ENCODE peak calls at places on chromosomes 11 and 22, in five cellular contexts. I, T, M, L and P are unnamed samples.

GRCh38 chr11:64379817-64380709 is 21.1 kb downstream of the RPS6KA4 start:
- DNase-seq in I (no peak), T (no peak), M (no peak), L (no peak), P (no peak)

GRCh38 chr11:118912742-118913410 is 12.8 kb downstream of the BCL9L start:
- DNase-seq in I (peak), T (no peak), M (no peak), L (no peak), P (no peak)

GRCh38 chr22:36184433-36185035 is 17.1 kb downstream of the APOL4 start:
- DNase-seq in I (peak), T (no peak), M (no peak), L (no peak), P (no peak)

GRCh38 chr11:119491753-119492455 is 68.9 kb upstream of the THY1 start:
- DNase-seq in I (peak), T (no peak), M (no peak), L (no peak), P (no peak)

GRCh38 chr11:113556036-113556435 is 80.8 kb upstream of the DRD2 start:
- DNase-seq in I (no peak), T (no peak), M (no peak), L (no peak), P (no peak)

GRCh38 chr22:20793386-20794131 is 19.6 kb downstream of the SERPIND1 start:
- DNase-seq in I (no peak), T (no peak), M (no peak), L (no peak), P (no peak)

GRCh38 chr22:27605390-27605789 is 196.2 kb downstream of the MN1 start:
- DNase-seq in I (no peak), T (no peak), M (no peak), L (no peak), P (no peak)

GRCh38 chr22:31278643-31279326 is 13.5 kb downstream of the PIK3IP1 start:
- DNase-seq in I (no peak), T (no peak), M (no peak), L (no peak), P (no peak)

GRCh38 chr11:117717485-117718314 is 79.3 kb downstream of the DSCAML1 start:
- DNase-seq in I (no peak), T (peak), M (no peak), L (peak), P (no peak)

GRCh38 chr11:104573431-104573830 is 324.8 kb downstream of the CASP12 start:
- DNase-seq in I (peak), T (no peak), M (no peak), L (no peak), P (no peak)

GRCh38 chr11:62069374-62069773 is 54.4 kb upstream of the INCENP start:
- DNase-seq in I (no peak), T (no peak), M (no peak), L (no peak), P (no peak)

GRCh38 chr11:128948583-128948982 is 5.9 kb upstream of the TP53AIP1 start:
- DNase-seq in I (no peak), T (no peak), M (no peak), L (no peak), P (no peak)
- TF ChIP-seq CTCF in I (no peak), T (no peak), M (peak), L (no peak), P (no peak)

DNA sequence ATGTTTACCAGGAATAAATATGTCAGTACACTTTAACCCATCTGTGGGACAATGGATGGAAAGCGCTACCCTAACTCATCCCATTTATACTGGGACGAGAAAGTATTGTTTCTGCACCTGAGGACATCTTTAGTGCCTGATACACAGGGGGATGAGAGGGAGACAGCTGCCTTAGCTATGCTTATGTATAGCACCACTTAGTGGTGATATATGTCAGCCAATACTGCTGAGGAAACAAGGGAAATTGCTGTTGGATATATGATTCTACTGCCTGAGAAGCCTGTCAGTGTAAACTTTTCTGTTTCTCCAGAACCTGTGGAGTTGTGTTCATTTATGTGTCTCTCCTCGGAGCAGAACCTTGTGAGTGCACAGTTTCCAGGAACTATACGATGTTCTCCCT is 13.3 kb upstream of the CEP295 start:
- DNase-seq in I (peak), T (no peak), M (peak), L (no peak), P (no peak)
- TF ChIP-seq CTCF in I (peak), T (no peak), M (peak), L (no peak), P (peak)

GRCh38 chr11:21142007-21142406 is 472.6 kb downstream of the NELL1 start:
- DNase-seq in I (no peak), T (no peak), M (no peak), L (no peak), P (no peak)
- TF ChIP-seq CTCF in I (no peak), T (no peak), M (no peak), L (no peak), P (no peak)

GRCh38 chr22:37333724-37334460 is 51.6 kb downstream of the CYTH4 start:
- DNase-seq in I (no peak), T (no peak), M (no peak), L (no peak), P (no peak)

GRCh38 chr22:37329239-37330140 is 47.2 kb downstream of the CYTH4 start:
- DNase-seq in I (peak), T (no peak), M (no peak), L (no peak), P (no peak)

GRCh38 chr22:37331034-37331428 is 48.7 kb downstream of the CYTH4 start:
- DNase-seq in I (peak), T (no peak), M (no peak), L (no peak), P (no peak)

GRCh38 chr22:37330200-37331033 is 48.1 kb downstream of the CYTH4 start:
- DNase-seq in I (peak), T (no peak), M (peak), L (no peak), P (peak)

GRCh38 chr22:37331811-37332536 is 49.7 kb downstream of the CYTH4 start:
- DNase-seq in I (no peak), T (no peak), M (no peak), L (no peak), P (no peak)
- TF ChIP-seq CTCF in I (no peak), T (no peak), M (no peak), L (no peak), P (no peak)

GRCh38 chr11:123034587-123034986 is 27.3 kb downstream of the HSPA8 start:
- DNase-seq in I (peak), T (no peak), M (no peak), L (no peak), P (no peak)

GRCh38 chr11:123030517-123030916 is 31.4 kb downstream of the HSPA8 start:
- DNase-seq in I (no peak), T (no peak), M (no peak), L (no peak), P (no peak)

GRCh38 chr11:123035831-123036230 is 26.1 kb downstream of the HSPA8 start:
- DNase-seq in I (no peak), T (no peak), M (no peak), L (no peak), P (no peak)

GRCh38 chr11:123033895-123034294 is 28.0 kb downstream of the HSPA8 start:
- DNase-seq in I (peak), T (no peak), M (no peak), L (no peak), P (no peak)
- TF ChIP-seq CTCF in I (peak), T (no peak), M (no peak), L (no peak), P (peak)

DNA sequence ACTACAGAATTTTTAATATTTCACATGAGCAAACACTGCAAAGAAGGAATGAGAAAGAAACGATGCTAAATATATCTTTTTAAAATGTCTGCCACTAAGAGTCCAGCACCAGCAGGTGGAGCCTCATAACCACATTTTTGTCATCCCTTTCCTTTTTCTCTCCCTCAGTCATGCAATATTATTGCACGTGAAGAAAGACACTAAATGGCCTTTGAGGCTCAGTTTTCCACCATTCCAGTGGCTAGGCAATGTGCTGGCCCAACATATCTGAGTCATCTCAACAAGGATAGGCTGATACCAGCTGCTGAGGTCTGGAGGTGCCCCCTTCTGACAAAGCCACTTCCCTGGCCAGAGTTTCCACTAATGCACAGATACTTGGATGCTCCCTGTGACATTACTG is 1.8 kb downstream of the ALKBH8 start:
- DNase-seq in I (peak), T (no peak), M (peak), L (no peak), P (peak)
- TF ChIP-seq CTCF in I (peak), T (peak), M (peak), L (peak), P (no peak)

DNA sequence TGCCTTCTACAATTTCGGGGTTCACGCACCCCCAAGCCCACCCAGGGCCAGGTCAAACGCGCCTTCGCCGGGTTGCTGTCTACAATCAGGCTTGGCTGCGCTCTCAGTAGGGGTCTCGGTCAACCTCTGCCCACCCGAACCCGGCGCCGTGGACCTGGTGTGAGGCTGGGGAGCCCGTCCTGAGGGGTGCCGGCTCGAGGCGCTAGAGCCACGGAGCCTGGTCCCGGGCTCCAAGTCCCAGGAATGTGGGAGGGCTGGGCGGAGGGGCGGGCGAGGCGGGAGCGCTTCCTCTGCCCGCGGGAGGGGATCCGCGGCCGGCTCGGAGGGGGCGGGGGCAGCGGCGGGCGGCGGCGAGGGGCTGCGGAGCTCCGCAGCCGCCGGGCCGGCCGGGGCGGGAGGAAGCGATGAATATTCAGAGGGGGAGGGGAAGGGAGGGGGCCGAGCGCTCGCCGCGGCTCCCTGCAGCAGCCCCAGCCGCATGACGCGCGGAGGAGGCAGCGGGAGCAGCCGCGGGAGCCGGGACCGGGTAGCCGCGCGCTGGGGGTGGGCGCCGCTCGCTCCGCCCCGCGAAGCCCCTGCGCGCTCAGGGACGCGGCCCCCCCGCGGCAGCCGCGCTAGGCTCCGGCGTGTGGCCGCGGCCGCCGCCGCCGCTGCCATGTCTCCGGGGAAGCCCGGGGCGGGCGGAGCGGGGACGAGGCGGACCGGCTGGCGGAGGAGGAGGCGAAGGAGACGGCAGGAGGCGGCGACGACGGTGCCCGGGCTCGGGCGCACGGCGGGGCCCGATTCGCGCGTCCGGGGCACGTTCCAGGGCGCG is at the start of gene PTPRJ:
- DNase-seq in I (no peak), T (peak), M (peak), L (peak), P (peak)
- TF ChIP-seq CTCF in I (no peak), T (no peak), M (no peak), L (no peak), P (no peak)

GRCh38 chr11:35711173-35711910 is 48.8 kb downstream of the TRIM44 start:
- DNase-seq in I (peak), T (no peak), M (no peak), L (no peak), P (no peak)
- TF ChIP-seq CTCF in I (peak), T (no peak), M (peak), L (no peak), P (no peak)